ENCODE peak calls at places on chromosomes 16 and 17, in ten cellular contexts. One of them, this sample, is unnamed. For H3K27me3, the result is how much of the 10 kb centered on the place peaks cover.

GRCh38 chr17:82356028-82356427 is 3.0 kb upstream of the TEX19 start:
- DNase-seq in H1: no peak
- DNase-seq in tibial nerve: no peak
- DNase-seq in thoracic aorta: no peak
- DNase-seq in endothelial cell of umbilical vein: no peak
- DNase-seq in PC-3: peak
- DNase-seq in CD4-positive, alpha-beta T cell: no peak
- DNase-seq in ascending aorta: no peak
- DNase-seq in bronchial epithelial cell: peak
- DNase-seq in CD8-positive, alpha-beta T cell: no peak
- DNase-seq in this sample: no peak

GRCh38 chr17:79843917-79844815 is 4.9 kb upstream of the CBX4 start:
- DNase-seq in bronchial epithelial cell: no peak
- DNase-seq in thoracic aorta: no peak
- DNase-seq in CD4-positive, alpha-beta T cell: no peak
- DNase-seq in H1: peak
- DNase-seq in tibial nerve: no peak
- DNase-seq in CD8-positive, alpha-beta T cell: no peak
- DNase-seq in endothelial cell of umbilical vein: peak
- DNase-seq in ascending aorta: no peak
- DNase-seq in PC-3: peak
- DNase-seq in this sample: peak

GRCh38 chr16:86706726-86707125 is 128.4 kb downstream of the FOXL1 start:
- DNase-seq in tibial nerve: no peak
- DNase-seq in H1: no peak
- DNase-seq in endothelial cell of umbilical vein: no peak
- DNase-seq in thoracic aorta: no peak
- DNase-seq in ascending aorta: no peak
- DNase-seq in CD8-positive, alpha-beta T cell: no peak
- DNase-seq in CD4-positive, alpha-beta T cell: no peak
- DNase-seq in PC-3: no peak
- DNase-seq in bronchial epithelial cell: no peak
- DNase-seq in this sample: no peak

GRCh38 chr16:17329412-17329811 is 141.3 kb downstream of the XYLT1 start:
- DNase-seq in tibial nerve: no peak
- DNase-seq in CD4-positive, alpha-beta T cell: no peak
- DNase-seq in bronchial epithelial cell: no peak
- DNase-seq in CD8-positive, alpha-beta T cell: no peak
- DNase-seq in thoracic aorta: no peak
- DNase-seq in H1: no peak
- DNase-seq in endothelial cell of umbilical vein: no peak
- DNase-seq in PC-3: no peak
- DNase-seq in ascending aorta: no peak
- DNase-seq in this sample: no peak

GRCh38 chr16:52611817-52612673 is 65.1 kb upstream of the TOX3 start:
- DNase-seq in CD4-positive, alpha-beta T cell: no peak
- DNase-seq in ascending aorta: no peak
- DNase-seq in PC-3: peak
- DNase-seq in bronchial epithelial cell: peak
- DNase-seq in thoracic aorta: no peak
- DNase-seq in endothelial cell of umbilical vein: no peak
- DNase-seq in H1: no peak
- DNase-seq in tibial nerve: no peak
- DNase-seq in CD8-positive, alpha-beta T cell: no peak
- DNase-seq in this sample: no peak

GRCh38 chr16:84603115-84603816 is 14.6 kb downstream of the COTL1 start:
- DNase-seq in tibial nerve: peak
- DNase-seq in thoracic aorta: peak
- DNase-seq in ascending aorta: peak
- DNase-seq in CD8-positive, alpha-beta T cell: no peak
- DNase-seq in CD4-positive, alpha-beta T cell: no peak
- DNase-seq in PC-3: peak
- DNase-seq in H1: no peak
- DNase-seq in endothelial cell of umbilical vein: peak
- DNase-seq in bronchial epithelial cell: peak
- DNase-seq in this sample: no peak

GRCh38 chr16:46790599-46791270 is 40.2 kb downstream of the C16orf87 start:
- DNase-seq in H1: no peak
- DNase-seq in CD8-positive, alpha-beta T cell: no peak
- DNase-seq in thoracic aorta: no peak
- DNase-seq in tibial nerve: no peak
- DNase-seq in PC-3: no peak
- DNase-seq in endothelial cell of umbilical vein: no peak
- DNase-seq in CD4-positive, alpha-beta T cell: no peak
- DNase-seq in bronchial epithelial cell: no peak
- DNase-seq in ascending aorta: no peak
- DNase-seq in this sample: no peak

GRCh38 chr16:16127469-16128116 is 95.7 kb downstream of the ABCC6 start:
- DNase-seq in bronchial epithelial cell: peak
- DNase-seq in H1: peak
- DNase-seq in CD4-positive, alpha-beta T cell: peak
- DNase-seq in ascending aorta: peak
- DNase-seq in thoracic aorta: no peak
- DNase-seq in PC-3: peak
- DNase-seq in CD8-positive, alpha-beta T cell: peak
- DNase-seq in endothelial cell of umbilical vein: peak
- DNase-seq in tibial nerve: peak
- DNase-seq in this sample: peak

GRCh38 chr16:88721815-88722755 is 15.8 kb downstream of the CTU2 start:
- DNase-seq in PC-3: no peak
- DNase-seq in ascending aorta: no peak
- DNase-seq in CD8-positive, alpha-beta T cell: no peak
- DNase-seq in thoracic aorta: no peak
- DNase-seq in CD4-positive, alpha-beta T cell: no peak
- DNase-seq in H1: no peak
- DNase-seq in bronchial epithelial cell: no peak
- DNase-seq in tibial nerve: no peak
- DNase-seq in endothelial cell of umbilical vein: no peak
- DNase-seq in this sample: no peak

GRCh38 chr17:79534111-79534510 is 76.7 kb downstream of the RBFOX3 start:
- DNase-seq in H1: no peak
- DNase-seq in PC-3: no peak
- DNase-seq in bronchial epithelial cell: no peak
- DNase-seq in thoracic aorta: no peak
- DNase-seq in CD4-positive, alpha-beta T cell: no peak
- DNase-seq in tibial nerve: no peak
- DNase-seq in ascending aorta: no peak
- DNase-seq in endothelial cell of umbilical vein: no peak
- DNase-seq in CD8-positive, alpha-beta T cell: no peak
- DNase-seq in this sample: no peak

GRCh38 chr16:822909-823297 is 22.4 kb upstream of the GNG13 start:
- DNase-seq in H1: no peak
- DNase-seq in ascending aorta: no peak
- DNase-seq in CD4-positive, alpha-beta T cell: no peak
- DNase-seq in CD8-positive, alpha-beta T cell: no peak
- DNase-seq in thoracic aorta: no peak
- DNase-seq in endothelial cell of umbilical vein: no peak
- DNase-seq in bronchial epithelial cell: no peak
- DNase-seq in tibial nerve: no peak
- DNase-seq in PC-3: no peak
- DNase-seq in this sample: no peak

GRCh38 chr16:820730-821129 is 20.2 kb upstream of the GNG13 start:
- DNase-seq in H1: no peak
- DNase-seq in CD8-positive, alpha-beta T cell: no peak
- DNase-seq in tibial nerve: no peak
- DNase-seq in endothelial cell of umbilical vein: no peak
- DNase-seq in bronchial epithelial cell: no peak
- DNase-seq in CD4-positive, alpha-beta T cell: no peak
- DNase-seq in PC-3: no peak
- DNase-seq in thoracic aorta: no peak
- DNase-seq in ascending aorta: no peak
- DNase-seq in this sample: no peak

GRCh38 chr16:824194-824593 is 23.7 kb upstream of the GNG13 start:
- DNase-seq in thoracic aorta: no peak
- DNase-seq in H1: no peak
- DNase-seq in tibial nerve: no peak
- DNase-seq in endothelial cell of umbilical vein: no peak
- DNase-seq in bronchial epithelial cell: no peak
- DNase-seq in CD4-positive, alpha-beta T cell: no peak
- DNase-seq in CD8-positive, alpha-beta T cell: no peak
- DNase-seq in ascending aorta: no peak
- DNase-seq in PC-3: no peak
- DNase-seq in this sample: no peak

GRCh38 chr16:821751-822150 is 21.2 kb upstream of the GNG13 start:
- DNase-seq in CD8-positive, alpha-beta T cell: no peak
- DNase-seq in thoracic aorta: no peak
- DNase-seq in CD4-positive, alpha-beta T cell: no peak
- DNase-seq in tibial nerve: no peak
- DNase-seq in bronchial epithelial cell: no peak
- DNase-seq in endothelial cell of umbilical vein: no peak
- DNase-seq in ascending aorta: no peak
- DNase-seq in PC-3: no peak
- DNase-seq in H1: no peak
- DNase-seq in this sample: no peak

GRCh38 chr16:822174-822908 is 21.8 kb upstream of the GNG13 start:
- DNase-seq in CD8-positive, alpha-beta T cell: no peak
- DNase-seq in thoracic aorta: no peak
- DNase-seq in bronchial epithelial cell: no peak
- DNase-seq in H1: no peak
- DNase-seq in tibial nerve: no peak
- DNase-seq in endothelial cell of umbilical vein: no peak
- DNase-seq in PC-3: no peak
- DNase-seq in CD4-positive, alpha-beta T cell: no peak
- DNase-seq in ascending aorta: no peak
- DNase-seq in this sample: no peak
- H3K27me3 ChIP-seq in CD8-positive, alpha-beta T cell: under half
- H3K27me3 ChIP-seq in thoracic aorta: under half
- H3K27me3 ChIP-seq in bronchial epithelial cell: under half
- H3K27me3 ChIP-seq in H1: under half
- H3K27me3 ChIP-seq in tibial nerve: under half
- H3K27me3 ChIP-seq in endothelial cell of umbilical vein: under half
- H3K27me3 ChIP-seq in PC-3: under half
- H3K27me3 ChIP-seq in CD4-positive, alpha-beta T cell: under half
- H3K27me3 ChIP-seq in ascending aorta: under half
- H3K27me3 ChIP-seq in this sample: under half

GRCh38 chr16:49513040-49513439 is 139.4 kb downstream of the C16orf78 start:
- DNase-seq in endothelial cell of umbilical vein: no peak
- DNase-seq in bronchial epithelial cell: no peak
- DNase-seq in CD4-positive, alpha-beta T cell: no peak
- DNase-seq in thoracic aorta: no peak
- DNase-seq in CD8-positive, alpha-beta T cell: no peak
- DNase-seq in tibial nerve: no peak
- DNase-seq in PC-3: no peak
- DNase-seq in H1: no peak
- DNase-seq in ascending aorta: no peak
- DNase-seq in this sample: peak
- TF ChIP-seq CTCF in endothelial cell of umbilical vein: no peak
- TF ChIP-seq CTCF in bronchial epithelial cell: no peak
- TF ChIP-seq CTCF in CD4-positive, alpha-beta T cell: no peak
- TF ChIP-seq CTCF in thoracic aorta: no peak
- TF ChIP-seq CTCF in CD8-positive, alpha-beta T cell: no peak
- TF ChIP-seq CTCF in tibial nerve: no peak
- TF ChIP-seq CTCF in PC-3: no peak
- TF ChIP-seq CTCF in H1: peak
- TF ChIP-seq CTCF in ascending aorta: no peak
- TF ChIP-seq CTCF in this sample: peak

DNA sequence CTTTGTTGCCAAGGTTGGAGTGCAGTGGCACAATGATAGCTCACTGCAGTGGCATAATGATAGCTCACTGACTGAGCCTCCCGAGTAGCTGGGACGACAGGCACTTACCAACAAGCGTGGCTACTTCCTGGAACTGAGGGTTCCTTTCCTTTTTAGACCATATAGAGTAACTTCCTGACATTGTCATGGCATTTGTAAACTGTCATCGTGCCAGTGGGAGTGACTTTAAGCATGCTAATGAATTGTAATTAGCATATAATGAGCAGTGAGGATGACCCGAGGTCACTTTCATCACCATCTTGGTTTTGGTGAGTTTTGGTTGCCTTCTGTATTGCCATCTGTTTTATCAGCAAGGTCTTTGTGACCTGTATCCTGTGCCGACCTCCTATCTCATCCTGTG is 162.4 kb downstream of the HS3ST4 start:
- DNase-seq in CD8-positive, alpha-beta T cell: no peak
- DNase-seq in tibial nerve: no peak
- DNase-seq in CD4-positive, alpha-beta T cell: no peak
- DNase-seq in thoracic aorta: no peak
- DNase-seq in H1: no peak
- DNase-seq in bronchial epithelial cell: no peak
- DNase-seq in endothelial cell of umbilical vein: no peak
- DNase-seq in PC-3: no peak
- DNase-seq in ascending aorta: no peak
- DNase-seq in this sample: no peak
- H3K27me3 ChIP-seq in CD8-positive, alpha-beta T cell: under half
- H3K27me3 ChIP-seq in tibial nerve: under half
- H3K27me3 ChIP-seq in CD4-positive, alpha-beta T cell: under half
- H3K27me3 ChIP-seq in thoracic aorta: under half
- H3K27me3 ChIP-seq in H1: under half
- H3K27me3 ChIP-seq in bronchial epithelial cell: under half
- H3K27me3 ChIP-seq in endothelial cell of umbilical vein: under half
- H3K27me3 ChIP-seq in PC-3: under half
- H3K27me3 ChIP-seq in ascending aorta: under half
- H3K27me3 ChIP-seq in this sample: under half

DNA sequence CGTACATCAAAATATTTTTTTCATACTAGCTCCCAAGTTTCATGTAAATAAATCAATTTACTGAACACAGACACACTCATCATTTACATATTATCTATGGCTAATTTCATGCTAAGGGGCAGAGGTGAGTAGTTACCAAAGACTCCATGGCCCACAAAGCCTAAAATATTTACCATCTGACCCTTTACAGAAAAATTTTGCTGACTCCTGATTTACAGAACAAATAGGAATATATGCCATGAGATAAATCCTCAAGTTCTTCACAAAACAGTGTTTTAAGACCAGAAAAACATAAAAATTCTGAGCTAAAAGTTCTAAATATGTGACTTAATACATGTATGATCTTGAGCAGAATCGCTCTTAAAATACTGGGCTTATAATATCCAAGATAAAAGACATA is 36.6 kb upstream of the PHLPP2 start:
- DNase-seq in ascending aorta: no peak
- DNase-seq in tibial nerve: no peak
- DNase-seq in thoracic aorta: no peak
- DNase-seq in H1: no peak
- DNase-seq in PC-3: no peak
- DNase-seq in bronchial epithelial cell: no peak
- DNase-seq in endothelial cell of umbilical vein: no peak
- DNase-seq in CD8-positive, alpha-beta T cell: no peak
- DNase-seq in CD4-positive, alpha-beta T cell: no peak
- DNase-seq in this sample: no peak
- TF ChIP-seq CTCF in ascending aorta: no peak
- TF ChIP-seq CTCF in tibial nerve: no peak
- TF ChIP-seq CTCF in thoracic aorta: no peak
- TF ChIP-seq CTCF in H1: no peak
- TF ChIP-seq CTCF in PC-3: no peak
- TF ChIP-seq CTCF in bronchial epithelial cell: no peak
- TF ChIP-seq CTCF in endothelial cell of umbilical vein: no peak
- TF ChIP-seq CTCF in CD8-positive, alpha-beta T cell: no peak
- TF ChIP-seq CTCF in CD4-positive, alpha-beta T cell: no peak
- TF ChIP-seq CTCF in this sample: no peak

GRCh38 chr17:34582901-34583245 is 3.5 kb downstream of the TMEM132E start:
- DNase-seq in H1: no peak
- DNase-seq in endothelial cell of umbilical vein: no peak
- DNase-seq in CD8-positive, alpha-beta T cell: no peak
- DNase-seq in bronchial epithelial cell: no peak
- DNase-seq in PC-3: no peak
- DNase-seq in ascending aorta: no peak
- DNase-seq in tibial nerve: no peak
- DNase-seq in CD4-positive, alpha-beta T cell: no peak
- DNase-seq in thoracic aorta: no peak
- DNase-seq in this sample: no peak
- H3K27me3 ChIP-seq in H1: half or more
- H3K27me3 ChIP-seq in endothelial cell of umbilical vein: half or more
- H3K27me3 ChIP-seq in CD8-positive, alpha-beta T cell: under half
- H3K27me3 ChIP-seq in bronchial epithelial cell: half or more
- H3K27me3 ChIP-seq in PC-3: half or more
- H3K27me3 ChIP-seq in ascending aorta: under half
- H3K27me3 ChIP-seq in tibial nerve: under half
- H3K27me3 ChIP-seq in CD4-positive, alpha-beta T cell: half or more
- H3K27me3 ChIP-seq in thoracic aorta: under half
- H3K27me3 ChIP-seq in this sample: half or more

GRCh38 chr16:67110136-67110847 is 551 bp downstream of the PHAF1 start:
- DNase-seq in bronchial epithelial cell: no peak
- DNase-seq in H1: no peak
- DNase-seq in CD8-positive, alpha-beta T cell: no peak
- DNase-seq in endothelial cell of umbilical vein: no peak
- DNase-seq in thoracic aorta: no peak
- DNase-seq in ascending aorta: no peak
- DNase-seq in tibial nerve: no peak
- DNase-seq in CD4-positive, alpha-beta T cell: no peak
- DNase-seq in PC-3: no peak
- DNase-seq in this sample: no peak
- TF ChIP-seq CTCF in bronchial epithelial cell: no peak
- TF ChIP-seq CTCF in H1: no peak
- TF ChIP-seq CTCF in CD8-positive, alpha-beta T cell: no peak
- TF ChIP-seq CTCF in endothelial cell of umbilical vein: no peak
- TF ChIP-seq CTCF in thoracic aorta: no peak
- TF ChIP-seq CTCF in ascending aorta: no peak
- TF ChIP-seq CTCF in tibial nerve: no peak
- TF ChIP-seq CTCF in CD4-positive, alpha-beta T cell: no peak
- TF ChIP-seq CTCF in PC-3: no peak
- TF ChIP-seq CTCF in this sample: no peak

This sample was measured in WERI-Rb-1.